ENCODE peak calls at places on chromosomes 4 and X, in ten cellular contexts. One of them, this sample, is unnamed.
A peak's percentile ranks its signal among the peaks of the same experiment; 100 is the strongest.

GRCh38 chrX:82757614-82758013 is 750.5 kb upstream of the POU3F4 start:
- DNase-seq in memory B cell: no peak
- DNase-seq in A172: no peak
- DNase-seq in GM10248: no peak
- DNase-seq in neuronal stem cell: no peak
- DNase-seq in WTC11: no peak
- DNase-seq in anterior cingulate cortex: no peak
- DNase-seq in nucleus accumbens: no peak
- DNase-seq in HT-29: no peak
- DNase-seq in brain microvascular endothelial cell: no peak
- DNase-seq in this sample: no peak

GRCh38 chr4:55635760-55636621 is at the start of gene NMU:
- DNase-seq in neuronal stem cell: peak; percentile 41
- DNase-seq in WTC11: peak; percentile 76
- DNase-seq in nucleus accumbens: no peak
- DNase-seq in HT-29: peak; percentile 61
- DNase-seq in brain microvascular endothelial cell: no peak
- DNase-seq in GM10248: peak; percentile 55
- DNase-seq in anterior cingulate cortex: peak; percentile 9
- DNase-seq in memory B cell: peak; percentile 23
- DNase-seq in A172: peak; percentile 38
- DNase-seq in this sample: peak; percentile 68

GRCh38 chr4:25457053-25457715 is 80.1 kb downstream of the ANAPC4 start:
- DNase-seq in nucleus accumbens: no peak
- DNase-seq in brain microvascular endothelial cell: no peak
- DNase-seq in HT-29: no peak
- DNase-seq in WTC11: no peak
- DNase-seq in memory B cell: no peak
- DNase-seq in neuronal stem cell: no peak
- DNase-seq in A172: peak; percentile 81
- DNase-seq in GM10248: no peak
- DNase-seq in anterior cingulate cortex: no peak
- DNase-seq in this sample: no peak

GRCh38 chr4:16310606-16311005 is 84.3 kb upstream of the TAPT1 start:
- DNase-seq in nucleus accumbens: no peak
- DNase-seq in brain microvascular endothelial cell: no peak
- DNase-seq in anterior cingulate cortex: no peak
- DNase-seq in HT-29: no peak
- DNase-seq in memory B cell: no peak
- DNase-seq in WTC11: no peak
- DNase-seq in GM10248: no peak
- DNase-seq in neuronal stem cell: no peak
- DNase-seq in A172: no peak
- DNase-seq in this sample: no peak

GRCh38 chr4:166308589-166308988 is 435.6 kb downstream of the TLL1 start:
- DNase-seq in neuronal stem cell: no peak
- DNase-seq in A172: no peak
- DNase-seq in nucleus accumbens: no peak
- DNase-seq in WTC11: no peak
- DNase-seq in GM10248: no peak
- DNase-seq in HT-29: no peak
- DNase-seq in brain microvascular endothelial cell: no peak
- DNase-seq in memory B cell: no peak
- DNase-seq in anterior cingulate cortex: no peak
- DNase-seq in this sample: no peak

GRCh38 chr4:111066887-111067286 is 444.0 kb upstream of the PITX2 start:
- DNase-seq in WTC11: no peak
- DNase-seq in HT-29: no peak
- DNase-seq in brain microvascular endothelial cell: peak; percentile 34
- DNase-seq in anterior cingulate cortex: no peak
- DNase-seq in neuronal stem cell: no peak
- DNase-seq in nucleus accumbens: no peak
- DNase-seq in memory B cell: no peak
- DNase-seq in A172: peak; percentile 48
- DNase-seq in GM10248: no peak
- DNase-seq in this sample: no peak

GRCh38 chrX:68942797-68943196 is 114.0 kb downstream of the EFNB1 start:
- DNase-seq in nucleus accumbens: no peak
- DNase-seq in anterior cingulate cortex: no peak
- DNase-seq in GM10248: no peak
- DNase-seq in neuronal stem cell: no peak
- DNase-seq in A172: no peak
- DNase-seq in memory B cell: no peak
- DNase-seq in HT-29: no peak
- DNase-seq in WTC11: no peak
- DNase-seq in brain microvascular endothelial cell: no peak
- DNase-seq in this sample: no peak

GRCh38 chrX:10988653-10989052 is 122.5 kb upstream of the HCCS start:
- DNase-seq in brain microvascular endothelial cell: no peak
- DNase-seq in WTC11: no peak
- DNase-seq in anterior cingulate cortex: no peak
- DNase-seq in nucleus accumbens: no peak
- DNase-seq in HT-29: no peak
- DNase-seq in memory B cell: no peak
- DNase-seq in GM10248: no peak
- DNase-seq in A172: no peak
- DNase-seq in neuronal stem cell: no peak
- DNase-seq in this sample: no peak

GRCh38 chrX:136147966-136148365 is 633 bp downstream of the FHL1 start:
- DNase-seq in memory B cell: no peak
- DNase-seq in neuronal stem cell: no peak
- DNase-seq in anterior cingulate cortex: no peak
- DNase-seq in GM10248: no peak
- DNase-seq in nucleus accumbens: no peak
- DNase-seq in A172: no peak
- DNase-seq in HT-29: no peak
- DNase-seq in WTC11: peak; percentile 16
- DNase-seq in brain microvascular endothelial cell: no peak
- DNase-seq in this sample: no peak

GRCh38 chrX:107979534-107979933 is 2.6 kb downstream of the TEX13B start:
- DNase-seq in memory B cell: no peak
- DNase-seq in nucleus accumbens: no peak
- DNase-seq in WTC11: no peak
- DNase-seq in A172: peak; percentile 0
- DNase-seq in brain microvascular endothelial cell: no peak
- DNase-seq in GM10248: no peak
- DNase-seq in anterior cingulate cortex: no peak
- DNase-seq in HT-29: no peak
- DNase-seq in neuronal stem cell: no peak
- DNase-seq in this sample: no peak

GRCh38 chr4:124433500-124433899 is 279.0 kb downstream of the ANKRD50 start:
- DNase-seq in neuronal stem cell: no peak
- DNase-seq in WTC11: no peak
- DNase-seq in memory B cell: no peak
- DNase-seq in A172: peak; percentile 11
- DNase-seq in brain microvascular endothelial cell: peak; percentile 76
- DNase-seq in GM10248: no peak
- DNase-seq in nucleus accumbens: no peak
- DNase-seq in anterior cingulate cortex: no peak
- DNase-seq in HT-29: no peak
- DNase-seq in this sample: no peak

GRCh38 chrX:104647084-104647483 is 81.1 kb downstream of the IL1RAPL2 start:
- DNase-seq in memory B cell: no peak
- DNase-seq in GM10248: no peak
- DNase-seq in HT-29: no peak
- DNase-seq in neuronal stem cell: no peak
- DNase-seq in A172: no peak
- DNase-seq in anterior cingulate cortex: no peak
- DNase-seq in WTC11: no peak
- DNase-seq in nucleus accumbens: no peak
- DNase-seq in brain microvascular endothelial cell: no peak
- DNase-seq in this sample: no peak

GRCh38 chr4:83114576-83114975 is at the start of gene PLAC8:
- DNase-seq in WTC11: no peak
- DNase-seq in A172: no peak
- DNase-seq in HT-29: peak; percentile 52
- DNase-seq in GM10248: peak; percentile 34
- DNase-seq in anterior cingulate cortex: no peak
- DNase-seq in neuronal stem cell: no peak
- DNase-seq in memory B cell: no peak
- DNase-seq in brain microvascular endothelial cell: no peak
- DNase-seq in nucleus accumbens: no peak
- DNase-seq in this sample: peak; percentile 43

GRCh38 chr4:74920704-74921103 is 12.2 kb upstream of the PARM1 start:
- DNase-seq in memory B cell: no peak
- DNase-seq in A172: no peak
- DNase-seq in WTC11: no peak
- DNase-seq in neuronal stem cell: no peak
- DNase-seq in anterior cingulate cortex: no peak
- DNase-seq in GM10248: no peak
- DNase-seq in nucleus accumbens: no peak
- DNase-seq in brain microvascular endothelial cell: no peak
- DNase-seq in HT-29: no peak
- DNase-seq in this sample: no peak

GRCh38 chrX:134025986-134026731 is 40.8 kb upstream of the GPC3 start:
- DNase-seq in memory B cell: no peak
- DNase-seq in A172: no peak
- DNase-seq in brain microvascular endothelial cell: no peak
- DNase-seq in neuronal stem cell: no peak
- DNase-seq in anterior cingulate cortex: no peak
- DNase-seq in nucleus accumbens: no peak
- DNase-seq in GM10248: no peak
- DNase-seq in HT-29: no peak
- DNase-seq in WTC11: peak; percentile 11
- DNase-seq in this sample: no peak

GRCh38 chr4:116668190-116668589 is 417.2 kb downstream of the TRAM1L1 start:
- DNase-seq in A172: no peak
- DNase-seq in brain microvascular endothelial cell: no peak
- DNase-seq in GM10248: no peak
- DNase-seq in anterior cingulate cortex: no peak
- DNase-seq in nucleus accumbens: no peak
- DNase-seq in memory B cell: no peak
- DNase-seq in WTC11: peak; percentile 28
- DNase-seq in HT-29: no peak
- DNase-seq in neuronal stem cell: no peak
- DNase-seq in this sample: no peak

GRCh38 chr4:169229571-169230028 is 41.2 kb downstream of the SH3RF1 start:
- DNase-seq in brain microvascular endothelial cell: peak; percentile 92
- DNase-seq in HT-29: no peak
- DNase-seq in nucleus accumbens: no peak
- DNase-seq in A172: peak; percentile 95
- DNase-seq in GM10248: no peak
- DNase-seq in memory B cell: no peak
- DNase-seq in WTC11: no peak
- DNase-seq in anterior cingulate cortex: no peak
- DNase-seq in neuronal stem cell: no peak
- DNase-seq in this sample: no peak

GRCh38 chrX:70769659-70770232 is 138.8 kb downstream of the TEX11 start:
- DNase-seq in neuronal stem cell: no peak
- DNase-seq in HT-29: peak; percentile 55
- DNase-seq in A172: no peak
- DNase-seq in nucleus accumbens: no peak
- DNase-seq in brain microvascular endothelial cell: no peak
- DNase-seq in memory B cell: no peak
- DNase-seq in WTC11: no peak
- DNase-seq in anterior cingulate cortex: no peak
- DNase-seq in GM10248: peak; percentile 10
- DNase-seq in this sample: peak; percentile 28

GRCh38 chrX:129404670-129405008 is 118.7 kb downstream of the SMARCA1 start:
- DNase-seq in memory B cell: no peak
- DNase-seq in GM10248: no peak
- DNase-seq in neuronal stem cell: no peak
- DNase-seq in brain microvascular endothelial cell: peak; percentile 6
- DNase-seq in A172: no peak
- DNase-seq in HT-29: no peak
- DNase-seq in nucleus accumbens: no peak
- DNase-seq in WTC11: no peak
- DNase-seq in anterior cingulate cortex: no peak
- DNase-seq in this sample: no peak

GRCh38 chr4:153341575-153342090 is 2.9 kb upstream of the MND1 start:
- DNase-seq in WTC11: no peak
- DNase-seq in memory B cell: no peak
- DNase-seq in nucleus accumbens: no peak
- DNase-seq in anterior cingulate cortex: no peak
- DNase-seq in brain microvascular endothelial cell: peak; percentile 40
- DNase-seq in HT-29: peak; percentile 42
- DNase-seq in A172: peak; percentile 79
- DNase-seq in GM10248: no peak
- DNase-seq in neuronal stem cell: no peak
- DNase-seq in this sample: no peak

GRCh38 chrX:70434914-70435586 is 9.6 kb upstream of the DLG3 start:
- DNase-seq in nucleus accumbens: no peak
- DNase-seq in brain microvascular endothelial cell: no peak
- DNase-seq in HT-29: no peak
- DNase-seq in neuronal stem cell: no peak
- DNase-seq in A172: peak; percentile 61
- DNase-seq in WTC11: no peak
- DNase-seq in memory B cell: no peak
- DNase-seq in anterior cingulate cortex: no peak
- DNase-seq in GM10248: peak; percentile 15
- DNase-seq in this sample: peak; percentile 45

GRCh38 chr4:157072002-157072401 is 3.9 kb upstream of the GLRB start:
- DNase-seq in memory B cell: no peak
- DNase-seq in GM10248: no peak
- DNase-seq in WTC11: no peak
- DNase-seq in HT-29: no peak
- DNase-seq in nucleus accumbens: no peak
- DNase-seq in anterior cingulate cortex: no peak
- DNase-seq in brain microvascular endothelial cell: no peak
- DNase-seq in neuronal stem cell: no peak
- DNase-seq in A172: peak; percentile 21
- DNase-seq in this sample: no peak

GRCh38 chr4:184165291-184165690 is 52.4 kb downstream of the ENPP6 start:
- DNase-seq in A172: peak; percentile 65
- DNase-seq in HT-29: no peak
- DNase-seq in GM10248: no peak
- DNase-seq in brain microvascular endothelial cell: peak; percentile 34
- DNase-seq in anterior cingulate cortex: no peak
- DNase-seq in neuronal stem cell: no peak
- DNase-seq in memory B cell: no peak
- DNase-seq in WTC11: peak; percentile 44
- DNase-seq in nucleus accumbens: no peak
- DNase-seq in this sample: no peak

GRCh38 chr4:139749313-139749712 is 83.7 kb downstream of the MGST2 start:
- DNase-seq in memory B cell: no peak
- DNase-seq in anterior cingulate cortex: no peak
- DNase-seq in A172: no peak
- DNase-seq in neuronal stem cell: no peak
- DNase-seq in brain microvascular endothelial cell: no peak
- DNase-seq in GM10248: no peak
- DNase-seq in HT-29: no peak
- DNase-seq in nucleus accumbens: no peak
- DNase-seq in WTC11: no peak
- DNase-seq in this sample: no peak

GRCh38 chrX:71622347-71623104 is 4.2 kb upstream of the CXCR3 start:
- DNase-seq in WTC11: peak; percentile 47
- DNase-seq in nucleus accumbens: no peak
- DNase-seq in anterior cingulate cortex: peak; percentile 64
- DNase-seq in HT-29: peak; percentile 84
- DNase-seq in A172: peak; percentile 22
- DNase-seq in neuronal stem cell: peak; percentile 4
- DNase-seq in brain microvascular endothelial cell: peak; percentile 35
- DNase-seq in memory B cell: peak; percentile 54
- DNase-seq in GM10248: peak; percentile 64
- DNase-seq in this sample: peak; percentile 56

GRCh38 chrX:145823132-145823531 is 5.5 kb downstream of the SLITRK2 start:
- DNase-seq in GM10248: no peak
- DNase-seq in WTC11: no peak
- DNase-seq in A172: no peak
- DNase-seq in neuronal stem cell: no peak
- DNase-seq in brain microvascular endothelial cell: no peak
- DNase-seq in HT-29: no peak
- DNase-seq in anterior cingulate cortex: no peak
- DNase-seq in memory B cell: no peak
- DNase-seq in nucleus accumbens: no peak
- DNase-seq in this sample: no peak